ENCODE peak calls at places on chromosomes 1 and 21, in six cellular contexts. Q, W, V, D, S and L are unnamed samples.

GRCh38 chr1:63466759-63467158 is 56.3 kb downstream of the ITGB3BP start:
- DNase-seq in D (no peak), W (no peak), S (no peak), Q (no peak), V (no peak), L (no peak)

GRCh38 chr1:85339671-85340399 is 63.4 kb upstream of the BCL10 start:
- DNase-seq in W (no peak), V (no peak), Q (no peak), S (no peak), D (no peak), L (no peak)

GRCh38 chr1:2353215-2353906 is 38.0 kb downstream of the MORN1 start:
- DNase-seq in W (no peak), Q (no peak), S (no peak), V (no peak), D (no peak), L (no peak)

GRCh38 chr1:229624906-229625871 is 733 bp downstream of the TAF5L start:
- DNase-seq in W (peak), Q (peak), S (no peak), D (peak), V (peak), L (peak)

GRCh38 chr1:238991730-238992490 is 394.5 kb upstream of the CHRM3 start:
- DNase-seq in Q (no peak), W (no peak), V (no peak), D (no peak), S (no peak), L (no peak)

GRCh38 chr1:228358764-228359612 is 47.6 kb downstream of the TRIM11 start:
- DNase-seq in S (no peak), Q (no peak), V (no peak), D (no peak), W (no peak), L (no peak)

GRCh38 chr1:107529511-107530149 is 388.8 kb downstream of the NTNG1 start:
- DNase-seq in V (peak), W (no peak), S (no peak), Q (peak), D (peak), L (no peak)

GRCh38 chr1:212512731-212513559 is 80.2 kb downstream of the NENF start:
- DNase-seq in S (no peak), V (peak), W (no peak), Q (no peak), D (peak), L (no peak)

GRCh38 chr1:198491028-198491427 is 49.5 kb downstream of the ATP6V1G3 start:
- DNase-seq in S (no peak), Q (no peak), W (no peak), D (no peak), V (no peak), L (no peak)

GRCh38 chr1:119275930-119276215 is 92.7 kb upstream of the HAO2 start:
- DNase-seq in S (no peak), Q (no peak), V (no peak), D (no peak), W (no peak), L (no peak)

GRCh38 chr1:74690909-74691308 is 17.3 kb upstream of the ERICH3 start:
- DNase-seq in V (no peak), S (no peak), W (no peak), Q (no peak), D (no peak), L (no peak)

GRCh38 chr1:5645929-5646328 is 346.3 kb downstream of the NPHP4 start:
- DNase-seq in V (no peak), D (no peak), Q (no peak), W (no peak), S (no peak), L (no peak)

GRCh38 chr1:84145051-84145450 is 980 bp downstream of the PRKACB start:
- DNase-seq in V (no peak), S (no peak), D (no peak), Q (no peak), W (no peak), L (no peak)

GRCh38 chr1:150981805-150982712 is at the start of gene ANXA9:
- DNase-seq in W (no peak), D (peak), V (no peak), S (no peak), Q (no peak), L (no peak)

GRCh38 chr21:44427241-44428120 is 27.8 kb upstream of the LRRC3 start:
- DNase-seq in V (no peak), W (no peak), D (no peak), S (no peak), Q (no peak), L (no peak)

GRCh38 chr1:1602321-1602931 is 2.5 kb upstream of the FNDC10 start:
- DNase-seq in S (no peak), Q (no peak), W (no peak), D (no peak), V (no peak), L (no peak)

GRCh38 chr1:115929846-115930245 is 46.5 kb upstream of the SLC22A15 start:
- DNase-seq in Q (no peak), S (no peak), W (no peak), V (no peak), D (no peak), L (no peak)

GRCh38 chr1:8540266-8540926 is 222.5 kb downstream of the SLC45A1 start:
- DNase-seq in D (peak), S (no peak), Q (no peak), V (no peak), W (no peak), L (no peak)

GRCh38 chr1:186089938-186090337 is 285.1 kb downstream of the TPR start:
- DNase-seq in D (no peak), V (no peak), W (no peak), Q (no peak), S (no peak), L (no peak)

GRCh38 chr1:107748529-107748928 is 216.5 kb downstream of the VAV3 start:
- DNase-seq in Q (peak), W (no peak), S (no peak), D (no peak), V (peak), L (no peak)

GRCh38 chr1:223717695-223718363 is 5.5 kb downstream of the CAPN2 start:
- DNase-seq in W (no peak), D (no peak), Q (no peak), S (no peak), V (no peak), L (no peak)

GRCh38 chr1:151990856-151991198 is 2.8 kb downstream of the S100A10 start:
- DNase-seq in V (no peak), D (peak), S (no peak), Q (peak), W (no peak), L (no peak)

GRCh38 chr1:81549588-81550127 is 251.1 kb upstream of the ADGRL2 start:
- DNase-seq in D (peak), S (no peak), W (no peak), V (peak), Q (peak), L (no peak)

GRCh38 chr21:34865922-34866271 is 183.2 kb downstream of the RUNX1 start:
- DNase-seq in D (peak), S (no peak), W (no peak), V (no peak), Q (no peak), L (no peak)

GRCh38 chr1:233025156-233025555 is 74.7 kb downstream of the NTPCR start:
- DNase-seq in W (peak), Q (peak), S (no peak), D (peak), V (peak), L (no peak)

GRCh38 chr21:42218836-42219605 is at the start of gene ABCG1:
- DNase-seq in Q (peak), D (no peak), S (no peak), W (peak), V (no peak), L (no peak)

GRCh38 chr1:119742677-119743076 is 26.0 kb downstream of the HMGCS2 start:
- DNase-seq in S (no peak), W (no peak), D (no peak), V (no peak), Q (no peak), L (peak)